ENCODE peak calls at places on chromosomes 3 and 15, in nine cellular contexts. One of them, this sample, is unnamed.

GRCh38 chr3:129016725-129017530 is 15.8 kb downstream of the EFCC1 start:
- DNase-seq in CD4-positive, alpha-beta T cell: peak; percentile 44
- DNase-seq in left ventricle myocardium inferior: peak; percentile 76
- DNase-seq in breast epithelium: no peak
- DNase-seq in astrocyte: peak; percentile 18
- DNase-seq in mucosa of descending colon: peak; percentile 85
- DNase-seq in choroid plexus epithelial cell: no peak
- DNase-seq in WERI-Rb-1: no peak
- DNase-seq in GM10248: peak; percentile 60
- DNase-seq in this sample: no peak

GRCh38 chr3:152557302-152557999 is 277.5 kb upstream of the P2RY1 start:
- DNase-seq in CD4-positive, alpha-beta T cell: no peak
- DNase-seq in left ventricle myocardium inferior: no peak
- DNase-seq in breast epithelium: no peak
- DNase-seq in astrocyte: no peak
- DNase-seq in mucosa of descending colon: no peak
- DNase-seq in choroid plexus epithelial cell: peak; percentile 13
- DNase-seq in WERI-Rb-1: no peak
- DNase-seq in GM10248: no peak
- DNase-seq in this sample: no peak

GRCh38 chr3:106792716-106793115 is 584.5 kb upstream of the CCDC54 start:
- DNase-seq in CD4-positive, alpha-beta T cell: no peak
- DNase-seq in left ventricle myocardium inferior: no peak
- DNase-seq in breast epithelium: no peak
- DNase-seq in astrocyte: peak; percentile 44
- DNase-seq in mucosa of descending colon: no peak
- DNase-seq in choroid plexus epithelial cell: peak; percentile 15
- DNase-seq in WERI-Rb-1: no peak
- DNase-seq in GM10248: no peak
- DNase-seq in this sample: no peak

GRCh38 chr3:101989578-101990200 is 140.4 kb downstream of the NFKBIZ start:
- DNase-seq in CD4-positive, alpha-beta T cell: no peak
- DNase-seq in left ventricle myocardium inferior: no peak
- DNase-seq in breast epithelium: no peak
- DNase-seq in astrocyte: no peak
- DNase-seq in mucosa of descending colon: no peak
- DNase-seq in choroid plexus epithelial cell: no peak
- DNase-seq in WERI-Rb-1: no peak
- DNase-seq in GM10248: no peak
- DNase-seq in this sample: no peak

GRCh38 chr3:48015451-48016182 is 599 bp downstream of the MAP4 start:
- DNase-seq in CD4-positive, alpha-beta T cell: no peak
- DNase-seq in left ventricle myocardium inferior: no peak
- DNase-seq in breast epithelium: no peak
- DNase-seq in astrocyte: no peak
- DNase-seq in mucosa of descending colon: no peak
- DNase-seq in choroid plexus epithelial cell: peak; percentile 66
- DNase-seq in WERI-Rb-1: no peak
- DNase-seq in GM10248: no peak
- DNase-seq in this sample: no peak

GRCh38 chr3:137762674-137763593 is 1.2 kb upstream of the SOX14 start:
- DNase-seq in CD4-positive, alpha-beta T cell: no peak
- DNase-seq in left ventricle myocardium inferior: no peak
- DNase-seq in breast epithelium: no peak
- DNase-seq in astrocyte: no peak
- DNase-seq in mucosa of descending colon: no peak
- DNase-seq in choroid plexus epithelial cell: no peak
- DNase-seq in WERI-Rb-1: no peak
- DNase-seq in GM10248: no peak
- DNase-seq in this sample: peak; percentile 21

GRCh38 chr3:167880183-167880582 is 144.7 kb downstream of the SERPINI1 start:
- DNase-seq in CD4-positive, alpha-beta T cell: no peak
- DNase-seq in left ventricle myocardium inferior: no peak
- DNase-seq in breast epithelium: no peak
- DNase-seq in astrocyte: no peak
- DNase-seq in mucosa of descending colon: no peak
- DNase-seq in choroid plexus epithelial cell: no peak
- DNase-seq in WERI-Rb-1: no peak
- DNase-seq in GM10248: no peak
- DNase-seq in this sample: no peak

GRCh38 chr3:112132088-112132487 is 960 bp downstream of the GCSAM start:
- DNase-seq in CD4-positive, alpha-beta T cell: no peak
- DNase-seq in left ventricle myocardium inferior: no peak
- DNase-seq in breast epithelium: no peak
- DNase-seq in astrocyte: no peak
- DNase-seq in mucosa of descending colon: no peak
- DNase-seq in choroid plexus epithelial cell: no peak
- DNase-seq in WERI-Rb-1: no peak
- DNase-seq in GM10248: no peak
- DNase-seq in this sample: no peak

GRCh38 chr15:64731807-64732151 is 43.6 kb downstream of the RBPMS2 start:
- DNase-seq in CD4-positive, alpha-beta T cell: no peak
- DNase-seq in left ventricle myocardium inferior: no peak
- DNase-seq in breast epithelium: no peak
- DNase-seq in astrocyte: no peak
- DNase-seq in mucosa of descending colon: no peak
- DNase-seq in choroid plexus epithelial cell: no peak
- DNase-seq in WERI-Rb-1: no peak
- DNase-seq in GM10248: no peak
- DNase-seq in this sample: no peak

GRCh38 chr3:53890726-53891499 is 746 bp downstream of the SELENOK start:
- DNase-seq in CD4-positive, alpha-beta T cell: peak; percentile 54
- DNase-seq in left ventricle myocardium inferior: no peak
- DNase-seq in breast epithelium: no peak
- DNase-seq in astrocyte: peak; percentile 60
- DNase-seq in mucosa of descending colon: peak; percentile 25
- DNase-seq in choroid plexus epithelial cell: peak; percentile 46
- DNase-seq in WERI-Rb-1: peak; percentile 34
- DNase-seq in GM10248: peak; percentile 19
- DNase-seq in this sample: no peak

GRCh38 chr3:126858887-126859286 is 124.0 kb upstream of the PLXNA1 start:
- DNase-seq in CD4-positive, alpha-beta T cell: no peak
- DNase-seq in left ventricle myocardium inferior: no peak
- DNase-seq in breast epithelium: no peak
- DNase-seq in astrocyte: peak; percentile 93
- DNase-seq in mucosa of descending colon: no peak
- DNase-seq in choroid plexus epithelial cell: peak; percentile 82
- DNase-seq in WERI-Rb-1: no peak
- DNase-seq in GM10248: no peak
- DNase-seq in this sample: no peak

GRCh38 chr3:133211449-133211848 is 173.3 kb downstream of the TMEM108 start:
- DNase-seq in CD4-positive, alpha-beta T cell: no peak
- DNase-seq in left ventricle myocardium inferior: no peak
- DNase-seq in breast epithelium: no peak
- DNase-seq in astrocyte: peak; percentile 24
- DNase-seq in mucosa of descending colon: no peak
- DNase-seq in choroid plexus epithelial cell: no peak
- DNase-seq in WERI-Rb-1: peak; percentile 30
- DNase-seq in GM10248: peak; percentile 36
- DNase-seq in this sample: no peak

GRCh38 chr3:51279448-51279847 is 105.6 kb upstream of the MANF start:
- DNase-seq in CD4-positive, alpha-beta T cell: no peak
- DNase-seq in left ventricle myocardium inferior: no peak
- DNase-seq in breast epithelium: no peak
- DNase-seq in astrocyte: no peak
- DNase-seq in mucosa of descending colon: no peak
- DNase-seq in choroid plexus epithelial cell: no peak
- DNase-seq in WERI-Rb-1: no peak
- DNase-seq in GM10248: no peak
- DNase-seq in this sample: no peak

DNA sequence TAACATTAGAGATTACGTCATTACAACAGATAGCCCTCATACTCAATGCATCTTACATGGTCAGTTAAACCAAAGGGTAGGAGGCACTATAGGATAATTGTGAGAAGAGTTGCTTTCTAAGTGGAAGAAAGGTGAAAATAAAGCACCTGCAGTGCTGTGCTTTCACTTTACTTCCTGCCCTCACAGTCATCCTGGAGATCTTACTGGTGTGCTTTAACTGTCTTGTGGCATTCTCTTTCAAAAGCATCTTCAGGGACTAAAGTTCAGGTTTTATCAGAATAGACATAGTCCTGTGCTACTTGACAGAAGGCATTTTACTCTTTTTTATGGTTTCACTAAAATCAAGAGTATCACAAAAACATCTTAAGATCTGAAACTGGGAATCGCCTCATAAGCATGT is 286.6 kb downstream of the ZBTB20 start:
- DNase-seq in CD4-positive, alpha-beta T cell: no peak
- DNase-seq in left ventricle myocardium inferior: no peak
- DNase-seq in breast epithelium: no peak
- DNase-seq in astrocyte: no peak
- DNase-seq in mucosa of descending colon: no peak
- DNase-seq in choroid plexus epithelial cell: no peak
- DNase-seq in WERI-Rb-1: no peak
- DNase-seq in GM10248: no peak
- DNase-seq in this sample: no peak
- TF ChIP-seq CTCF in CD4-positive, alpha-beta T cell: no peak
- TF ChIP-seq CTCF in left ventricle myocardium inferior: no peak
- TF ChIP-seq CTCF in breast epithelium: no peak
- TF ChIP-seq CTCF in astrocyte: no peak
- TF ChIP-seq CTCF in mucosa of descending colon: no peak
- TF ChIP-seq CTCF in choroid plexus epithelial cell: no peak
- TF ChIP-seq CTCF in WERI-Rb-1: no peak
- TF ChIP-seq CTCF in GM10248: no peak
- TF ChIP-seq CTCF in this sample: no peak

DNA sequence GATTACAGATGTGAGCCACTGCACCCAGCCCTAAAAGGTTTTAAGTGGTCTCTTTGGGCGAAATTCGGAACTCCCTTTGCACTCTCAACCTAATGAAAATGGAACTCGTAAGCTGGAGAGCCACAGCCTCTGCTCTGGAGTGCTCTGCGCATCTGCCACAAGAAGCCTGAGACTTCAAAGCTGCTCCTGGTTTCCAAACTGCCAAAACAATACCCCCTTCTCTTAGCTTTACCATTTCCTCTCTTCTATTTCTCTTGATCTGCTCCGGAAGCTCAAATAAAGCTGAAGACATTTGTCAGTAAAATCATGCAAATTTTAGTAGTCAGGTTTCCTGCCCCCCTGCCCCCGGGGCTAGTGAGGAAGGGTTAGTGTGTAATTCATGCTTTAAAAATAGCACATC is 312.7 kb downstream of the MFSD1 start:
- DNase-seq in CD4-positive, alpha-beta T cell: no peak
- DNase-seq in left ventricle myocardium inferior: no peak
- DNase-seq in breast epithelium: no peak
- DNase-seq in astrocyte: no peak
- DNase-seq in mucosa of descending colon: no peak
- DNase-seq in choroid plexus epithelial cell: no peak
- DNase-seq in WERI-Rb-1: no peak
- DNase-seq in GM10248: no peak
- DNase-seq in this sample: no peak
- TF ChIP-seq CTCF in CD4-positive, alpha-beta T cell: no peak
- TF ChIP-seq CTCF in left ventricle myocardium inferior: no peak
- TF ChIP-seq CTCF in breast epithelium: no peak
- TF ChIP-seq CTCF in astrocyte: no peak
- TF ChIP-seq CTCF in mucosa of descending colon: no peak
- TF ChIP-seq CTCF in choroid plexus epithelial cell: no peak
- TF ChIP-seq CTCF in WERI-Rb-1: no peak
- TF ChIP-seq CTCF in GM10248: no peak
- TF ChIP-seq CTCF in this sample: no peak

GRCh38 chr15:42576776-42577175 is 1.4 kb downstream of the STARD9 start:
- DNase-seq in CD4-positive, alpha-beta T cell: no peak
- DNase-seq in left ventricle myocardium inferior: no peak
- DNase-seq in breast epithelium: no peak
- DNase-seq in astrocyte: no peak
- DNase-seq in mucosa of descending colon: no peak
- DNase-seq in choroid plexus epithelial cell: no peak
- DNase-seq in WERI-Rb-1: no peak
- DNase-seq in GM10248: peak; percentile 28
- DNase-seq in this sample: no peak

GRCh38 chr15:42577514-42578031 is 2.2 kb downstream of the STARD9 start:
- DNase-seq in CD4-positive, alpha-beta T cell: no peak
- DNase-seq in left ventricle myocardium inferior: no peak
- DNase-seq in breast epithelium: no peak
- DNase-seq in astrocyte: peak; percentile 91
- DNase-seq in mucosa of descending colon: no peak
- DNase-seq in choroid plexus epithelial cell: peak; percentile 76
- DNase-seq in WERI-Rb-1: peak; percentile 81
- DNase-seq in GM10248: peak; percentile 31
- DNase-seq in this sample: no peak

GRCh38 chr15:42578984-42579537 is 3.7 kb downstream of the STARD9 start:
- DNase-seq in CD4-positive, alpha-beta T cell: no peak
- DNase-seq in left ventricle myocardium inferior: no peak
- DNase-seq in breast epithelium: no peak
- DNase-seq in astrocyte: no peak
- DNase-seq in mucosa of descending colon: no peak
- DNase-seq in choroid plexus epithelial cell: no peak
- DNase-seq in WERI-Rb-1: no peak
- DNase-seq in GM10248: no peak
- DNase-seq in this sample: no peak

GRCh38 chr15:42576040-42576594 is 711 bp downstream of the STARD9 start:
- DNase-seq in CD4-positive, alpha-beta T cell: no peak
- DNase-seq in left ventricle myocardium inferior: no peak
- DNase-seq in breast epithelium: no peak
- DNase-seq in astrocyte: no peak
- DNase-seq in mucosa of descending colon: no peak
- DNase-seq in choroid plexus epithelial cell: no peak
- DNase-seq in WERI-Rb-1: no peak
- DNase-seq in GM10248: no peak
- DNase-seq in this sample: no peak

GRCh38 chr15:42575188-42576039 is at the start of gene STARD9:
- DNase-seq in CD4-positive, alpha-beta T cell: peak; percentile 92
- DNase-seq in left ventricle myocardium inferior: peak; percentile 99
- DNase-seq in breast epithelium: peak; percentile 95
- DNase-seq in astrocyte: peak; percentile 92
- DNase-seq in mucosa of descending colon: peak; percentile 99
- DNase-seq in choroid plexus epithelial cell: peak; percentile 99
- DNase-seq in WERI-Rb-1: peak; percentile 99
- DNase-seq in GM10248: peak; percentile 97
- DNase-seq in this sample: peak; percentile 97
- TF ChIP-seq CTCF in CD4-positive, alpha-beta T cell: no peak
- TF ChIP-seq CTCF in left ventricle myocardium inferior: no peak
- TF ChIP-seq CTCF in breast epithelium: no peak
- TF ChIP-seq CTCF in astrocyte: no peak
- TF ChIP-seq CTCF in mucosa of descending colon: no peak
- TF ChIP-seq CTCF in choroid plexus epithelial cell: no peak
- TF ChIP-seq CTCF in WERI-Rb-1: no peak
- TF ChIP-seq CTCF in GM10248: no peak
- TF ChIP-seq CTCF in this sample: no peak

GRCh38 chr3:84547971-84548970 is 410.5 kb upstream of the CADM2 start:
- DNase-seq in CD4-positive, alpha-beta T cell: no peak
- DNase-seq in left ventricle myocardium inferior: no peak
- DNase-seq in breast epithelium: no peak
- DNase-seq in astrocyte: no peak
- DNase-seq in mucosa of descending colon: peak; percentile 25
- DNase-seq in choroid plexus epithelial cell: peak; percentile 51
- DNase-seq in WERI-Rb-1: peak; percentile 17
- DNase-seq in GM10248: peak; percentile 21
- DNase-seq in this sample: peak; percentile 18
- TF ChIP-seq CTCF in CD4-positive, alpha-beta T cell: no peak
- TF ChIP-seq CTCF in left ventricle myocardium inferior: peak; percentile 61
- TF ChIP-seq CTCF in breast epithelium: peak; percentile 35
- TF ChIP-seq CTCF in astrocyte: peak; percentile 40
- TF ChIP-seq CTCF in mucosa of descending colon: no peak
- TF ChIP-seq CTCF in choroid plexus epithelial cell: peak; percentile 56
- TF ChIP-seq CTCF in WERI-Rb-1: peak; percentile 59
- TF ChIP-seq CTCF in GM10248: peak; percentile 65
- TF ChIP-seq CTCF in this sample: peak; percentile 74

GRCh38 chr15:94666553-94666952 is 435.2 kb downstream of the MCTP2 start:
- DNase-seq in CD4-positive, alpha-beta T cell: no peak
- DNase-seq in left ventricle myocardium inferior: no peak
- DNase-seq in breast epithelium: no peak
- DNase-seq in astrocyte: no peak
- DNase-seq in mucosa of descending colon: no peak
- DNase-seq in choroid plexus epithelial cell: no peak
- DNase-seq in WERI-Rb-1: no peak
- DNase-seq in GM10248: no peak
- DNase-seq in this sample: no peak
- TF ChIP-seq CTCF in CD4-positive, alpha-beta T cell: no peak
- TF ChIP-seq CTCF in left ventricle myocardium inferior: no peak
- TF ChIP-seq CTCF in breast epithelium: no peak
- TF ChIP-seq CTCF in astrocyte: no peak
- TF ChIP-seq CTCF in mucosa of descending colon: no peak
- TF ChIP-seq CTCF in choroid plexus epithelial cell: peak; percentile 3
- TF ChIP-seq CTCF in WERI-Rb-1: no peak
- TF ChIP-seq CTCF in GM10248: no peak
- TF ChIP-seq CTCF in this sample: no peak